ENCODE peak calls at places on chromosomes 11 and 22, in nine cellular contexts. X is PC-3, U is GM23338, V is SK-N-SH, K is GM23248, D is MM.1S, M is neural progenitor cell, C is hepatocyte, A is OCI-LY7. S is an unnamed sample.

GRCh38 chr22:49958462-49958921 is 2.1 kb upstream of the PIM3 start:
- DNase-seq in X (no peak), U (no peak), V (no peak), K (no peak), D (no peak), M (no peak), C (no peak), A (no peak), S (no peak)

GRCh38 chr11:10572533-10572932 is 4.1 kb upstream of the LYVE1 start:
- DNase-seq in X (no peak), U (no peak), V (no peak), K (no peak), D (no peak), M (no peak), C (no peak), A (no peak), S (no peak)

GRCh38 chr22:33909075-33909458 is 11.2 kb downstream of the LARGE1 start:
- DNase-seq in X (no peak), U (no peak), V (no peak), K (peak), D (no peak), M (no peak), C (peak), A (no peak), S (no peak)

GRCh38 chr11:111944651-111945051 is 7.5 kb downstream of the DIXDC1 start:
- DNase-seq in X (peak), U (no peak), V (no peak), K (peak), D (no peak), M (no peak), C (no peak), A (no peak), S (no peak)

GRCh38 chr22:21703684-21704316 is 31.8 kb downstream of the YPEL1 start:
- DNase-seq in X (no peak), U (no peak), V (no peak), K (peak), D (no peak), M (no peak), C (no peak), A (no peak), S (no peak)

GRCh38 chr11:120249279-120250022 is 9.5 kb downstream of the POU2F3 start:
- DNase-seq in X (no peak), U (no peak), V (no peak), K (no peak), D (no peak), M (no peak), C (no peak), A (no peak), S (no peak)

GRCh38 chr22:18078329-18079041 is 695 bp downstream of the PEX26 start:
- DNase-seq in X (peak), U (peak), V (peak), K (peak), D (peak), M (no peak), C (peak), A (peak), S (no peak)

GRCh38 chr11:12446863-12447262 is 69.5 kb downstream of the PARVA start:
- DNase-seq in X (no peak), U (no peak), V (no peak), K (no peak), D (no peak), M (no peak), C (no peak), A (no peak), S (no peak)

GRCh38 chr11:6932150-6932549 is 5.9 kb downstream of the ZNF215 start:
- DNase-seq in X (no peak), U (no peak), V (no peak), K (no peak), D (no peak), M (no peak), C (no peak), A (no peak), S (no peak)

GRCh38 chr11:11416917-11417316 is 63.9 kb upstream of the CSNK2A3 start:
- DNase-seq in X (peak), U (no peak), V (no peak), K (peak), D (no peak), M (no peak), C (no peak), A (no peak), S (no peak)

GRCh38 chr11:62853279-62853965 is 14.0 kb upstream of the WDR74 start:
- DNase-seq in X (no peak), U (no peak), V (no peak), K (no peak), D (no peak), M (no peak), C (no peak), A (no peak), S (no peak)

GRCh38 chr11:88297320-88298263 is 39.9 kb downstream of the CTSC start:
- DNase-seq in X (no peak), U (no peak), V (peak), K (no peak), D (no peak), M (no peak), C (no peak), A (no peak), S (no peak)

GRCh38 chr11:95152878-95153856 is 63.5 kb downstream of the ENDOD1 start:
- DNase-seq in X (no peak), U (no peak), V (no peak), K (no peak), D (peak), M (no peak), C (no peak), A (peak), S (no peak)

GRCh38 chr22:29018293-29019189 is 43.1 kb downstream of the C22orf31 start:
- DNase-seq in X (no peak), U (no peak), V (no peak), K (no peak), D (no peak), M (no peak), C (no peak), A (no peak), S (no peak)

GRCh38 chr11:126307706-126308105 is 3.8 kb downstream of the DCPS start:
- DNase-seq in X (peak), U (peak), V (peak), K (peak), D (peak), M (peak), C (peak), A (peak), S (no peak)

GRCh38 chr11:28107331-28107725 is 628 bp downstream of the KIF18A start:
- DNase-seq in X (peak), U (peak), V (peak), K (peak), D (peak), M (peak), C (no peak), A (peak), S (no peak)

GRCh38 chr11:57476883-57477506 is 16.7 kb downstream of the RTN4RL2 start:
- DNase-seq in X (peak), U (peak), V (no peak), K (peak), D (peak), M (peak), C (peak), A (peak), S (no peak)

GRCh38 chr22:28813772-28814518 is 13.6 kb upstream of the XBP1 start:
- DNase-seq in X (no peak), U (no peak), V (no peak), K (no peak), D (no peak), M (no peak), C (peak), A (no peak), S (no peak)

GRCh38 chr11:73245461-73245860 is 26.7 kb upstream of the P2RY6 start:
- DNase-seq in X (no peak), U (no peak), V (peak), K (no peak), D (no peak), M (no peak), C (no peak), A (no peak), S (no peak)

GRCh38 chr11:75298191-75298590 is 53.3 kb downstream of the ARRB1 start:
- DNase-seq in X (peak), U (no peak), V (no peak), K (no peak), D (no peak), M (no peak), C (no peak), A (no peak), S (no peak)

GRCh38 chr11:95085117-95085825 is 4.4 kb upstream of the ENDOD1 start:
- DNase-seq in X (no peak), U (no peak), V (no peak), K (no peak), D (no peak), M (no peak), C (no peak), A (no peak), S (no peak)

GRCh38 chr11:125356736-125357292 is 139.3 kb downstream of the FEZ1 start:
- DNase-seq in X (no peak), U (no peak), V (no peak), K (no peak), D (no peak), M (peak), C (no peak), A (no peak), S (no peak)

GRCh38 chr11:58061813-58062212 is 31.1 kb downstream of the OR6Q1 start:
- DNase-seq in X (peak), U (no peak), V (no peak), K (peak), D (no peak), M (no peak), C (no peak), A (no peak), S (no peak)

GRCh38 chr22:32106930-32107329 is 52.2 kb downstream of the C22orf42 start:
- DNase-seq in X (peak), U (peak), V (no peak), K (peak), D (peak), M (peak), C (peak), A (peak), S (no peak)

GRCh38 chr11:10893713-10894112 is 35.9 kb upstream of the ZBED5 start:
- DNase-seq in X (peak), U (no peak), V (no peak), K (peak), D (no peak), M (no peak), C (peak), A (no peak), S (no peak)

GRCh38 chr22:48318575-48319320 is 1508.9 kb downstream of the BRD1 start:
- DNase-seq in X (no peak), U (no peak), V (no peak), K (no peak), D (no peak), M (no peak), C (no peak), A (no peak), S (no peak)

GRCh38 chr11:26928636-26929035 is 65.3 kb upstream of the FIBIN start:
- DNase-seq in X (no peak), U (no peak), V (no peak), K (no peak), D (no peak), M (no peak), C (peak), A (no peak), S (no peak)

GRCh38 chr22:45533731-45534130 is 31.0 kb downstream of the FBLN1 start:
- DNase-seq in X (no peak), U (no peak), V (no peak), K (no peak), D (no peak), M (no peak), C (no peak), A (no peak), S (no peak)
- TF ChIP-seq EZH2phosphoT487 in X (no peak), U (no peak), V (no peak), K (no peak), D (no peak), M (no peak), C (no peak), A (no peak), S (no peak)

DNA sequence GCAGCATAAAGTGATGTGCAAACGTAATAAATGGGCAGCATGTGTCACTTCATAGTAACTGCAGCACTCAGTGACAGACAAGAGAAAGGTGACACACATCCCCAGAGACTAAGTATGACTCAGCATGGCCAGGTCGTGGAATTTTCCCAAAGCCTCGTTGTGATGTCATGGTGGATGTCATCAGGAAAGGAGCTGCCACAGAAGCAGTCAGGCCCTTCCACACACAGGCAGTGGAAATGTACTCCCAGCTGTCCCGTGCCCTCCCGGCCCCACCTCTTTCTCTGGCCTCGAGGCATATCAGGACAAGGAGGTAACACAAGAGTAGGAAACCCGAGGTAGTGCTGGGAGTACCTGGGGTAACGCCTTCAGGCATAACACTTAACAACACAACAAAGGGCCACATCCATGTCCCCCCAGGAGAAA is 8.1 kb downstream of the PC start:
- DNase-seq in X (peak), U (peak), V (no peak), K (peak), D (no peak), M (no peak), C (peak), A (no peak), S (peak)
- TF ChIP-seq EZH2phosphoT487 in X (no peak), U (no peak), V (no peak), K (no peak), D (no peak), M (no peak), C (no peak), A (no peak), S (no peak)

GRCh38 chr11:8310743-8311298 is 47.1 kb upstream of the LMO1 start:
- DNase-seq in X (no peak), U (no peak), V (no peak), K (no peak), D (no peak), M (peak), C (no peak), A (no peak), S (no peak)

GRCh38 chr11:8309862-8310261 is 46.2 kb upstream of the LMO1 start:
- DNase-seq in X (peak), U (peak), V (peak), K (no peak), D (no peak), M (no peak), C (no peak), A (no peak), S (no peak)

GRCh38 chr11:8311366-8311765 is 47.7 kb upstream of the LMO1 start:
- DNase-seq in X (no peak), U (no peak), V (no peak), K (no peak), D (no peak), M (no peak), C (no peak), A (no peak), S (no peak)

GRCh38 chr11:8309311-8309710 is 45.6 kb upstream of the LMO1 start:
- DNase-seq in X (no peak), U (no peak), V (no peak), K (no peak), D (no peak), M (no peak), C (no peak), A (no peak), S (no peak)

DNA sequence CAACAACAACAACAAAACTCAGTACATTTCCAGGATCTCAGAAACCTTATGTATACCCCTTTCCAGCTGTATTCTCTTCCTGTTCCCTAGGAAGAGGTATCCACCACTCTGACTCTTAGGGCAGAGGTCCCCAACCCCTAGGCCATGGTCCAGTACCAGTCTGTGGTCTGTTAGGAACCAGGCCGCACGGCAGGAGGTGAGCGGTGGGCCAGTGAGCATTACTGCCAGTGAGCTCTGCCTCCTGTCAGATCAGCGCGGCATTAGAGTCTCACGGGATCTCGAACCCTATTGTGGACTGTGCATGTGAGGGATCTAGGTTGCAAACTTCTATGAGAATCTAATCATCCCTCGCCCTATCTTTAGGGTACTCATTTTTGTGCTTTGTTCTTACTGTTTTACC is 43.9 kb upstream of the LMO1 start:
- DNase-seq in X (no peak), U (no peak), V (no peak), K (no peak), D (no peak), M (no peak), C (no peak), A (no peak), S (no peak)
- TF ChIP-seq EZH2phosphoT487 in X (no peak), U (no peak), V (no peak), K (no peak), D (no peak), M (no peak), C (no peak), A (no peak), S (no peak)

GRCh38 chr22:46605117-46605516 is 15.1 kb upstream of the GRAMD4 start:
- DNase-seq in X (no peak), U (no peak), V (no peak), K (no peak), D (no peak), M (no peak), C (no peak), A (no peak), S (no peak)

GRCh38 chr22:46607483-46608114 is 12.6 kb upstream of the GRAMD4 start:
- DNase-seq in X (no peak), U (no peak), V (no peak), K (no peak), D (no peak), M (no peak), C (no peak), A (no peak), S (no peak)

GRCh38 chr22:46606886-46607285 is 13.3 kb upstream of the GRAMD4 start:
- DNase-seq in X (no peak), U (no peak), V (no peak), K (no peak), D (no peak), M (no peak), C (no peak), A (no peak), S (no peak)

GRCh38 chr22:46602025-46602424 is 18.2 kb upstream of the GRAMD4 start:
- DNase-seq in X (no peak), U (no peak), V (no peak), K (no peak), D (no peak), M (no peak), C (no peak), A (no peak), S (no peak)

DNA sequence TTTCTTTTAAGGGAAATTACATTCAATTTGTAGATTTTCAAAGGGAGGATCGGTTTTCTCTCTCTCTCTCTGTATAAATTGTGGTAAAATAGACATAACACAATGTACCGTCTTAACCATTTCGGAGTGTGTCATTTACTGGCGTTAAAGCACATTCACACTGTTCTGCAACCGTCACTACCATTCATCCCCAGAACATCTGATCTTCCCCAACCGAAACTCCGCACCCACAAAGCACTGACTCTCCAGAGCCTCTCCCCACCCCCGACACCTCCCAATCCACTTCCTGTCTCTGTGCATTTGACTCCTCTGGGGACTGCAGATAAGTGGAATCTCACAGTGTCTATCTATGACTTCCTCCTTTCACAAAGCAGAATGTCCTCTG is 15.9 kb upstream of the GRAMD4 start:
- DNase-seq in X (no peak), U (no peak), V (no peak), K (no peak), D (no peak), M (no peak), C (no peak), A (no peak), S (no peak)
- TF ChIP-seq EZH2phosphoT487 in X (no peak), U (no peak), V (no peak), K (no peak), D (no peak), M (no peak), C (no peak), A (no peak), S (no peak)

DNA sequence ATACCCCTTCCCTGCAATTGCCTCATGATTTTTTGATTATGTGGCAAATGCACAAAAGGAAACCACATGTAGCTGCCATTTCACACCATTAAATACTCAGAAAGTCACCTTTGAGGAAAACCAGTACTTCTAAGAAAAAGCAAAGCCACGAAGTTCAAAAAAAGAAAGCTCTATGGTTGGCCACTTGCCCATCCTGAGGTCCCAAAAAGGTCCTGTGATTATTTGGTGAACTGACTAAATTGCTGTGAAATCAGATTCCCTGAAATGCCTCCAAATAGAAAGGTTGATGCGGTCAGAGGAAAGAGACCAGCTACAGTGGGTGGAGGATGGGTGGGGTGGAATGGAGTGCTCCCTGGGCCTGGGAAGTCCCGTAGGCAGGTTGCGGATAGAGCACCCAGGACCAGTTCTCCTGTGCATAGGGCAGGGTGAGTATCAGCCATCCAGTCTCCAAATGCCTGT is 26.9 kb downstream of the MRPL16 start:
- DNase-seq in X (no peak), U (no peak), V (no peak), K (no peak), D (no peak), M (no peak), C (no peak), A (no peak), S (no peak)
- TF ChIP-seq EZH2phosphoT487 in X (no peak), U (no peak), V (no peak), K (no peak), D (no peak), M (no peak), C (no peak), A (no peak), S (no peak)

S was measured in HCT116.